ENCODE peak calls at places on chromosomes 2 and 18, in seven cellular contexts. B is GM23248, N is posterior vena cava, D is left cardiac atrium, K is mesendoderm, F is fibroblast of gingiva, S is GM23338. T is an unnamed sample.

GRCh38 chr2:69509750-69510140 is 72.5 kb upstream of the NFU1 start:
- DNase-seq in B (no peak), N (no peak), D (no peak), K (no peak), F (no peak), S (no peak), T (no peak)

GRCh38 chr2:79180092-79180491 is 20.5 kb upstream of the REG3A start:
- DNase-seq in B (no peak), N (no peak), D (no peak), K (peak; percentile 3), F (no peak), S (peak; percentile 30), T (no peak)

GRCh38 chr2:172083725-172084483 is 1.4 kb upstream of the DLX1 start:
- DNase-seq in B (peak; percentile 65), N (no peak), D (no peak), K (no peak), F (no peak), S (peak; percentile 12), T (no peak)

GRCh38 chr18:36627616-36628015 is 201.2 kb downstream of the TPGS2 start:
- DNase-seq in B (no peak), N (no peak), D (no peak), K (no peak), F (no peak), S (no peak), T (no peak)

GRCh38 chr18:50961974-50962373 is 5.9 kb upstream of the ELAC1 start:
- DNase-seq in B (peak; percentile 25), N (no peak), D (no peak), K (peak; percentile 28), F (no peak), S (no peak), T (no peak)

GRCh38 chr18:24975499-24975898 is 376.5 kb downstream of the ZNF521 start:
- DNase-seq in B (no peak), N (no peak), D (no peak), K (no peak), F (no peak), S (no peak), T (no peak)

GRCh38 chr2:38065502-38066135 is 10.3 kb downstream of the CYP1B1 start:
- DNase-seq in B (no peak), N (no peak), D (no peak), K (no peak), F (no peak), S (peak; percentile 31), T (no peak)

GRCh38 chr2:120763516-120763915 is 27.8 kb downstream of the GLI2 start:
- DNase-seq in B (no peak), N (peak; percentile 84), D (peak; percentile 56), K (no peak), F (no peak), S (no peak), T (no peak)

GRCh38 chr2:53181759-53182158 is 585.8 kb upstream of the CHAC2 start:
- DNase-seq in B (no peak), N (no peak), D (no peak), K (peak; percentile 13), F (no peak), S (no peak), T (no peak)

GRCh38 chr18:25289040-25289631 is 62.8 kb downstream of the ZNF521 start:
- DNase-seq in B (peak; percentile 92), N (no peak), D (no peak), K (peak; percentile 16), F (peak; percentile 96), S (no peak), T (no peak)

GRCh38 chr18:49207373-49207772 is 253.1 kb downstream of the DYM start:
- DNase-seq in B (peak; percentile 31), N (no peak), D (no peak), K (no peak), F (no peak), S (no peak), T (no peak)

GRCh38 chr2:65064728-65065552 is 8.7 kb downstream of the CEP68 start:
- DNase-seq in B (peak; percentile 96), N (peak; percentile 93), D (peak; percentile 80), K (peak; percentile 74), F (peak; percentile 99), S (peak; percentile 79), T (no peak)

GRCh38 chr2:66421618-66422017 is 13.3 kb upstream of the MEIS1 start:
- DNase-seq in B (no peak), N (no peak), D (no peak), K (no peak), F (no peak), S (no peak), T (no peak)

GRCh38 chr2:205783872-205784510 is 101.7 kb downstream of the NRP2 start:
- DNase-seq in B (no peak), N (no peak), D (no peak), K (no peak), F (peak; percentile 14), S (no peak), T (no peak)

GRCh38 chr2:127857494-127857818 is 499 bp downstream of the POLR2D start:
- DNase-seq in B (no peak), N (no peak), D (no peak), K (peak; percentile 46), F (no peak), S (peak; percentile 57), T (no peak)

GRCh38 chr18:40789286-40789685 is 1165.7 kb upstream of the PIK3C3 start:
- DNase-seq in B (no peak), N (no peak), D (no peak), K (no peak), F (no peak), S (no peak), T (no peak)

GRCh38 chr18:9661564-9661963 is 46.5 kb upstream of the RAB31 start:
- DNase-seq in B (peak; percentile 48), N (no peak), D (no peak), K (peak; percentile 61), F (peak; percentile 48), S (peak; percentile 45), T (no peak)

GRCh38 chr2:149817206-149817605 is 229.6 kb upstream of the MMADHC start:
- DNase-seq in B (peak; percentile 32), N (no peak), D (no peak), K (no peak), F (peak; percentile 52), S (no peak), T (no peak)

GRCh38 chr2:37615808-37616673 is 55.4 kb downstream of the CDC42EP3 start:
- DNase-seq in B (no peak), N (peak; percentile 88), D (peak; percentile 56), K (peak; percentile 32), F (no peak), S (no peak), T (peak; percentile 42)

GRCh38 chr2:175855794-175856453 is 146.1 kb downstream of the LNPK start:
- DNase-seq in B (peak; percentile 86), N (no peak), D (peak; percentile 28), K (peak; percentile 16), F (peak; percentile 42), S (no peak), T (no peak)

GRCh38 chr18:11177382-11177781 is 28.0 kb upstream of the PIEZO2 start:
- DNase-seq in B (no peak), N (no peak), D (no peak), K (no peak), F (no peak), S (no peak), T (no peak)

T was measured in stimulated activated CD8-positive, alpha-beta memory T cell treated with anti-CD3 and anti-CD28 coated beads, Interleukin-12 subunit alpha, Interleukin-12 subunit beta, amount 100 ng/mL, for 4 hours.